ENCODE peak calls at places on chromosome 3, in six cellular contexts. Q, M, K, L, H and D are unnamed samples.

GRCh38 chr3:32709346-32709745 is 24.4 kb downstream of the CNOT10 start:
- DNase-seq in Q (no peak), L (no peak), H (no peak), M (peak), K (no peak), D (no peak)

GRCh38 chr3:45137656-45138181 is 8.5 kb downstream of the CDCP1 start:
- DNase-seq in Q (no peak), M (no peak), H (no peak), L (no peak), K (no peak), D (no peak)

GRCh38 chr3:149813367-149814281 is 609 bp downstream of the RNF13 start:
- DNase-seq in L (no peak), M (peak), Q (peak), K (peak), H (peak), D (peak)

GRCh38 chr3:197494366-197495058 is 61.3 kb downstream of the BDH1 start:
- DNase-seq in Q (peak), L (no peak), M (peak), H (no peak), K (no peak), D (no peak)

GRCh38 chr3:157498374-157498773 is 4.8 kb downstream of the VEPH1 start:
- DNase-seq in Q (no peak), M (no peak), K (no peak), H (no peak), L (no peak), D (no peak)

GRCh38 chr3:126345641-126346460 is 11.4 kb downstream of the KLF15 start:
- DNase-seq in Q (no peak), H (no peak), L (peak), K (no peak), M (no peak), D (no peak)

GRCh38 chr3:156728267-156728985 is 54.0 kb downstream of the TIPARP start:
- DNase-seq in L (no peak), Q (peak), K (peak), H (no peak), M (no peak), D (no peak)

GRCh38 chr3:171829841-171830559 is 13.1 kb upstream of the TMEM212 start:
- DNase-seq in Q (peak), K (peak), M (peak), H (peak), L (peak), D (peak)